ENCODE peak calls at places on chromosomes 5 and 9, in eight cellular contexts. C is colonic mucosa, J is choroid plexus epithelial cell, U is astrocyte of the spinal cord, T is BE2C, V is AG04450, E is GM06990, Y is sigmoid colon. K is an unnamed sample.

GRCh38 chr9:127177221-127177620 is 54.8 kb upstream of the ANGPTL2 start:
- DNase-seq in C (peak; percentile 10), J (no peak), U (no peak), T (no peak), V (no peak), E (no peak), Y (peak; percentile 63), K (no peak)

GRCh38 chr5:157162919-157163510 is 3.0 kb downstream of the GARIN3 start:
- DNase-seq in C (no peak), J (no peak), U (no peak), T (no peak), V (no peak), E (no peak), Y (no peak), K (no peak)

GRCh38 chr9:98997580-98997979 is 53.9 kb downstream of the COL15A1 start:
- DNase-seq in C (no peak), J (peak; percentile 53), U (peak; percentile 70), T (no peak), V (no peak), E (no peak), Y (no peak), K (peak; percentile 70)

GRCh38 chr9:84996049-84996448 is 326.5 kb downstream of the NTRK2 start:
- DNase-seq in C (no peak), J (no peak), U (peak; percentile 25), T (no peak), V (no peak), E (no peak), Y (no peak), K (no peak)

GRCh38 chr5:141303756-141304155 is at the start of gene SLC25A2:
- DNase-seq in C (no peak), J (no peak), U (no peak), T (no peak), V (no peak), E (no peak), Y (no peak), K (no peak)

GRCh38 chr5:130279386-130279785 is 375.1 kb downstream of the CHSY3 start:
- DNase-seq in C (no peak), J (no peak), U (peak; percentile 26), T (no peak), V (no peak), E (no peak), Y (no peak), K (peak; percentile 19)

GRCh38 chr5:144026286-144026685 is 144.2 kb downstream of the YIPF5 start:
- DNase-seq in C (no peak), J (no peak), U (no peak), T (no peak), V (no peak), E (no peak), Y (no peak), K (no peak)

GRCh38 chr5:83632874-83633273 is 87.8 kb downstream of the HAPLN1 start:
- DNase-seq in C (no peak), J (peak; percentile 96), U (peak; percentile 79), T (no peak), V (peak; percentile 60), E (no peak), Y (no peak), K (peak; percentile 57)

GRCh38 chr9:71098801-71099200 is 22.6 kb downstream of the TRPM3 start:
- DNase-seq in C (no peak), J (no peak), U (no peak), T (no peak), V (no peak), E (no peak), Y (no peak), K (no peak)

GRCh38 chr5:97098864-97099454 is 43.5 kb downstream of the LIX1 start:
- DNase-seq in C (no peak), J (peak; percentile 2), U (no peak), T (no peak), V (no peak), E (peak; percentile 19), Y (no peak), K (no peak)

GRCh38 chr9:20358201-20358600 is 264.1 kb downstream of the MLLT3 start:
- DNase-seq in C (no peak), J (peak; percentile 83), U (peak; percentile 19), T (no peak), V (no peak), E (no peak), Y (no peak), K (peak; percentile 33)

GRCh38 chr9:20356392-20357206 is 265.7 kb downstream of the MLLT3 start:
- DNase-seq in C (peak; percentile 77), J (peak; percentile 91), U (peak; percentile 86), T (peak; percentile 70), V (peak; percentile 69), E (peak; percentile 36), Y (peak; percentile 81), K (peak; percentile 92)

GRCh38 chr9:20353931-20354652 is 268.2 kb downstream of the MLLT3 start:
- DNase-seq in C (no peak), J (peak; percentile 58), U (peak; percentile 4), T (no peak), V (no peak), E (peak; percentile 14), Y (no peak), K (no peak)

GRCh38 chr9:20355022-20355421 is 267.3 kb downstream of the MLLT3 start:
- DNase-seq in C (no peak), J (peak; percentile 87), U (peak; percentile 78), T (no peak), V (peak; percentile 63), E (no peak), Y (no peak), K (peak; percentile 87)

GRCh38 chr9:20357207-20357503 is 265.1 kb downstream of the MLLT3 start:
- DNase-seq in C (no peak), J (peak; percentile 52), U (peak; percentile 38), T (no peak), V (no peak), E (no peak), Y (no peak), K (peak; percentile 21)
- H3K4me3 ChIP-seq in C (no peak overlapping the region), J (no peak overlapping the region), U (no peak overlapping the region), T (no peak overlapping the region), V (no peak overlapping the region), E (no peak overlapping the region), Y (no peak overlapping the region), K (no peak overlapping the region)

DNA sequence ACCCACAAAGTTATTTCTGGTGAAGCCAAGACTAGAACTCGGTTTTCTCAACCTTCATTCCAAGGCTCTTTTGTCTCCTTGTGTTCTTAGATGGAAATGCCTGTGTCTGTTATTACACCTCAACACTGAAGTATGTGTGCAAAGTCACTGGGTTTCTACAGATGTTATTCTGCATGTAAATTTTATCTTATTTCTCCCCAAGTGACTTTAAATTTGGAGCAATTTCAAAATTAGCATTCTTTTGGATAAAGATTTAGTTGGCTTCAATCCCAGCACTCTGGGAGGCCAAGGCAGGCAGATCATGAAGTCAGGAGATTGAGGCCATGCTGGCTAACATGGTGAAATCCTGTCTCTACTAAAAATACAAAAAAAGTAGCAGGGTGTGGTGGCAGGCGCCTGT is 104.4 kb upstream of the GNA14 start:
- DNase-seq in C (no peak), J (peak; percentile 98), U (peak; percentile 95), T (no peak), V (peak; percentile 83), E (no peak), Y (no peak), K (peak; percentile 96)
- TF ChIP-seq CTCF in C (no peak), J (peak; percentile 27), U (no peak), T (no peak), V (peak; percentile 31), E (no peak), Y (no peak), K (peak; percentile 29)

GRCh38 chr9:113580954-113581311 is 117.4 kb downstream of the RGS3 start:
- DNase-seq in C (no peak), J (no peak), U (no peak), T (no peak), V (no peak), E (no peak), Y (no peak), K (no peak)
- H3K4me3 ChIP-seq in C (no peak overlapping the region), J (no peak overlapping the region), U (no peak overlapping the region), T (no peak overlapping the region), V (no peak overlapping the region), E (peak overlapping the region; percentile 29), Y (no peak overlapping the region), K (no peak overlapping the region)

DNA sequence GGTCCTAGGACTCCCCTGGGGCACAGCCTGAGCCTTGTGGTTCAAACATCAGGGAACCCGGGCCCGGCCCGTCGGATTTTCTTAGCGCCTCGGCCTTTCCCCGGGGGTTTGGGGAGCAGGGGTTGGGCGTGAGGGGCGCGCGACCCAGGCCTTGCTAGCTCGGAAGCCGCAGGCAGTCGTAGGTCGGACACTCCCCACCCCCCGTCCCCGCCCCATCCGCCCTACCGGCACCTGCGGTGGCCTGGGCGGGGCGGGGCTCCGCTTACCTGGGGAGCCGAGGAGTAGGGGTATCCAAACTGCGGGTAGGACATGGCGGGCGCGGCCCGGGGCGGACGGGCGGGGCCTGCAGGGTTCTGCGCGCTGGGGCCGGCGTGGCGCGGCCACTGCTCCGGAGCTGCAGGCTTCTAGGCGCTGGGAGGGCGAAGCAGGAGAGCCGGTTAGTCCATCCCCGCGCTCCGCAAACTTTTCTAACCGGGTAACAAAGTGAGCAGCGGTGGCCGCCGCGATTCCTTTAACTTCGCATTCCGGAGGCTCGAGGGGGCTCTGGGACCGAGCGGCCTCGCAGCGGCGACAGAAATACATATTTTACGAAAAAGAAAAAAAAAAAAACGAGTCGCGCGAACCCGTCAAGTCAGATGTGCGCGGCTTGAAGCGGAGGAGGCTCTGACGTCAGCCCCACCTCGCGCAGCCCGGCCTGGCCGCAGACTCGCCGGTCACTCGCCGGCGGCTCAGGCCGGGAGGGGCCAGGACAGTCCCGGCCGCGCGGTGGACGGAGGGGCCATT is at the start of gene IRX4:
- DNase-seq in C (no peak), J (no peak), U (no peak), T (no peak), V (no peak), E (no peak), Y (no peak), K (peak; percentile 19)
- TF ChIP-seq CTCF in C (no peak), J (no peak), U (no peak), T (no peak), V (no peak), E (no peak), Y (no peak), K (no peak)

K was measured in cardiac fibroblast.